ENCODE peak calls at places on chromosomes 7 and 10, in five cellular contexts. T is fibroblast of pulmonary artery, N is GM12865, P is heart right ventricle, M is HAP-1. O is an unnamed sample.

GRCh38 chr10:120917521-120918250 is 66.5 kb downstream of the WDR11 start:
- DNase-seq in M (no peak), T (no peak), N (no peak), P (no peak), O (no peak)

GRCh38 chr10:64115913-64116643 is 594.9 kb downstream of the REEP3 start:
- DNase-seq in T (peak; percentile 23), P (peak; percentile 4), M (peak; percentile 12), N (peak; percentile 36), O (no peak)

GRCh38 chr7:159137906-159138305 is 6.8 kb downstream of the VIPR2 start:
- DNase-seq in N (no peak), P (no peak), T (no peak), M (no peak), O (no peak)

GRCh38 chr10:123270221-123270620 is 116.0 kb downstream of the BUB3 start:
- DNase-seq in T (peak; percentile 69), N (no peak), P (no peak), M (no peak), O (no peak)

GRCh38 chr7:99631311-99632109 is 14.8 kb downstream of the ZSCAN25 start:
- DNase-seq in N (no peak), T (peak; percentile 8), M (no peak), P (peak; percentile 12), O (no peak)

GRCh38 chr7:33903770-33904679 is 1.3 kb upstream of the BMPER start:
- DNase-seq in T (peak; percentile 67), M (no peak), P (peak; percentile 35), N (no peak), O (peak; percentile 77)

GRCh38 chr7:138521837-138522461 is 61.9 kb downstream of the TRIM24 start:
- DNase-seq in N (no peak), T (no peak), P (no peak), M (no peak), O (no peak)

GRCh38 chr7:95716357-95717122 is 55.8 kb upstream of the DYNC1I1 start:
- DNase-seq in T (no peak), P (peak; percentile 13), N (no peak), M (no peak), O (no peak)

GRCh38 chr10:126957111-126957510 is 51.9 kb downstream of the DOCK1 start:
- DNase-seq in N (no peak), T (no peak), M (no peak), P (no peak), O (no peak)

GRCh38 chr7:87959336-87959735 is 25.3 kb downstream of the ADAM22 start:
- DNase-seq in N (no peak), P (no peak), M (no peak), T (no peak), O (no peak)

GRCh38 chr7:51995780-51996179 is 679.2 kb upstream of the COBL start:
- DNase-seq in T (no peak), N (no peak), P (no peak), M (no peak), O (no peak)

GRCh38 chr10:95500649-95501048 is 60.5 kb downstream of the SORBS1 start:
- DNase-seq in P (no peak), T (no peak), M (no peak), N (peak; percentile 18), O (no peak)

GRCh38 chr10:131692176-131692575 is 208.6 kb upstream of the PPP2R2D start:
- DNase-seq in P (no peak), T (no peak), N (no peak), M (no peak), O (no peak)

GRCh38 chr10:116766241-116767198 is 24.2 kb upstream of the HSPA12A start:
- DNase-seq in T (no peak), M (no peak), P (no peak), N (no peak), O (no peak)

GRCh38 chr10:91409069-91409868 is 875 bp upstream of the HECTD2 start:
- DNase-seq in N (peak; percentile 67), P (peak; percentile 89), M (no peak), T (peak; percentile 92), O (peak; percentile 93)

GRCh38 chr7:116582164-116582732 is 57.4 kb downstream of the CAV1 start:
- DNase-seq in T (peak; percentile 72), P (no peak), N (no peak), M (no peak), O (no peak)

GRCh38 chr10:31148955-31149354 is 117.3 kb upstream of the ZNF438 start:
- DNase-seq in P (no peak), N (no peak), T (peak; percentile 56), M (no peak), O (no peak)

GRCh38 chr10:60305394-60305892 is 84.2 kb downstream of the ANK3 start:
- DNase-seq in P (no peak), M (no peak), N (no peak), T (peak; percentile 48), O (no peak)

GRCh38 chr10:122688293-122688989 is 11.2 kb downstream of the C10orf120 start:
- DNase-seq in M (no peak), P (peak; percentile 63), N (no peak), T (peak; percentile 37), O (peak; percentile 61)

GRCh38 chr7:19290066-19290465 is 144.8 kb upstream of the FERD3L start:
- DNase-seq in N (no peak), P (no peak), M (no peak), T (no peak), O (no peak)

GRCh38 chr7:45107356-45107755 is 4.1 kb downstream of the TBRG4 start:
- DNase-seq in M (no peak), T (no peak), P (no peak), N (no peak), O (no peak)

GRCh38 chr7:32888505-32888904 is 3.1 kb downstream of the KBTBD2 start:
- DNase-seq in P (no peak), N (no peak), M (no peak), T (no peak), O (no peak)

GRCh38 chr7:139699640-139700504 is 77.9 kb downstream of the HIPK2 start:
- DNase-seq in P (no peak), T (no peak), N (peak; percentile 85), M (no peak), O (no peak)

GRCh38 chr7:42886129-42886528 is 25.7 kb downstream of the C7orf25 start:
- DNase-seq in P (no peak), N (no peak), M (peak; percentile 25), T (peak; percentile 40), O (no peak)

GRCh38 chr10:31261502-31262311 is 57.3 kb upstream of the ZEB1 start:
- DNase-seq in P (no peak), M (no peak), N (no peak), T (peak; percentile 66), O (no peak)

GRCh38 chr7:138116156-138116555 is 39.9 kb downstream of the AKR1D1 start:
- DNase-seq in N (no peak), P (no peak), T (peak; percentile 92), M (no peak), O (no peak)

DNA sequence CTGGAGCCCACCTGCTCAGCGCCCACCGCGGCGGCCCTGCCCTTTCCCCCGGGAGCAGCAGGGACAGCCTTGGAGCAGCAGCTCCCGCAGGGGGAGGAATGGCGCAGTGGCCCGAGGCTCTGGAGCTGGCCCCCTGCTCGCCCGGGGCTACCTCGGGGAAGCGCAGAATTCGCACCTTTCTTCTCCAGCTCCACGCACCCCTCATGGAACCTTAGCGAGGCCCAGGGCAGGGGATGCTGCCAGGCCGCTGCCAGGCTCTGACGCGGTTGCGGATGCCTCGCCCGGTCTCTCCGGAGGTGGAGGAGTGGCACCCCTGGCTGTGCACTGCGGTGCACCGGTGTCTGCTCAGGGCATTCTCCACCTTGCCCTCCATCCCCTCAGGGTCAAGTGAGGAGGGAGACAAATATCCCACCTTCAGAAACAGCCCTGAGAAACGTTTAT is 84.9 kb upstream of the MKI67 start:
- DNase-seq in T (no peak), M (no peak), P (no peak), N (no peak), O (peak; percentile 47)
- H3K4me3 ChIP-seq in T (no peak overlapping the region), M (peak overlapping the region; percentile 47), P (peak overlapping the region; percentile 70), N (no peak overlapping the region), O (peak overlapping the region; percentile 82)

GRCh38 chr7:101884671-101885596 is 67.5 kb downstream of the CUX1 start:
- DNase-seq in T (no peak), M (no peak), P (no peak), N (peak; percentile 67), O (no peak)
- H3K4me3 ChIP-seq in T (no peak overlapping the region), M (no peak overlapping the region), P (no peak overlapping the region), N (no peak overlapping the region), O (no peak overlapping the region)

GRCh38 chr7:150406565-150407421 is 27.7 kb downstream of the ZNF775 start:
- DNase-seq in P (no peak), T (no peak), N (peak; percentile 83), M (no peak), O (no peak)
- H3K4me3 ChIP-seq in P (peak overlapping the region; percentile 65), T (peak overlapping the region; percentile 75), N (peak overlapping the region; percentile 69), M (no peak overlapping the region), O (no peak overlapping the region)

DNA sequence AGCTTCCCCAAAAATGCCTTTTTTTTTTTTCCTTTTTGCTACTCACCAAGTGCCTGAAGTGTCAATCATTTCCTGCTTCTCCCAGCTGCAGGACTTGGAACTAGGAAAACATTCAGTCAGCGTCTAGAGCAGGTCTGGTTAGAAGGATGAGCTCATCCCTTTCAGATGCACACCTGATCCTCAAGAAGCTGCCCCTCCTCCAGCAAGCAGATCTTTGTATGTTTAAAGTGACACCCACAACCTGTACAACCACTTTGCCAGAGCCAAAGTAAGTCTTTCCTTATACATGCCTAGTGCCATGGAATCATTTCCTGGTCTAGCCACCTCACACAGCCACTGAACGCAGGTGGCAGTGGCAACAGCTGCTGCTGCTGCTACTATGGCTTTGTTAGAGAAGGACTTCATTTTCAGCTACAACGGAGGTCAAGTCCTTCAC is 10.4 kb upstream of the USP54 start:
- DNase-seq in N (no peak), P (no peak), T (no peak), M (no peak), O (no peak)
- H3K4me3 ChIP-seq in N (no peak overlapping the region), P (no peak overlapping the region), T (no peak overlapping the region), M (no peak overlapping the region), O (no peak overlapping the region)

GRCh38 chr7:157575777-157576176 is 239.0 kb downstream of the DNAJB6 start:
- DNase-seq in T (no peak), P (no peak), M (no peak), N (no peak), O (no peak)
- H3K4me3 ChIP-seq in T (no peak overlapping the region), P (no peak overlapping the region), M (no peak overlapping the region), N (no peak overlapping the region), O (no peak overlapping the region)

DNA sequence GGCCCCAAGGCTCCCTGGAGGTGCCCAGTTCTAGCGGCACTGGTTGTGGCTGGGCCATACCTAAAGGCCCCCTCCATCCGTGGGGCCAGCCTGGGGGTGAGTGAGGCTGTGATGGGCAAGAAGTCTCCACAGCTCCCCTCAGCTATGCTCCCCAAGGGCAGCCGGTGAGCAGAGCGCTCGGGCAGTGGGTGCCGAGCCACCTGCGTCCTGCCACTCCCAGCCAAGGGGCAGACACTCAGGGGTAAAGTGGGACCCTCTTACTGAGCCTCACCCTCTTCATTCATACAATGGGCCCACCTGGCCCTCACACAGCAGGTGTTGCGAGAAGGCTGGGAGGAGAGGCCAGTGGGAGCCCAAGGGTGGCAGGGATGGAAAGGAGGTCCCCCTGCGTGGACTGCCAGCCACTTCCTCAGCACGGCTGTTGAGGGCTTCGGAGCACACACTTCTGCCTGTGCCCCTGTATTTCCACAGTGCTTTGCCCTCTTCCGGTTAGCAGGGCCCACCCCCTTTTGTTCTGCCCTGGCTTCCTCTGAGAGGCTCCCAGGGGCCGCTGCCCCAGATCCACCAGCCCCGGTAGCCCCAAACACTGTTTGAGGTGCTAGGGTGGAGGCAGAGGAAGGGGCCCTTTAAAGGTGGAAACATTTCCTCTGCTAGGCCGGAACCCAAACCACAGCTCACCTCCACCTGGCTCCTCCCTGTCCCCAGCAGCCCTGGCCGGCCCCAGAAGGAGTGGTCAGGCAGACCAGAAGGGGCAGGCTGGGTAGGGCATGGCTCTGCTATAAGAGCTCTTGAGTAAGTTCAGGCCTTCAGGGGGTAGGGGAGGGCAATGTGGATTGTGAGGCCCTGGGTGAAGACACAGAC is 16.4 kb upstream of the C10orf105 start:
- DNase-seq in M (no peak), N (peak; percentile 43), T (no peak), P (no peak), O (no peak)
- H3K4me3 ChIP-seq in M (no peak overlapping the region), N (no peak overlapping the region), T (no peak overlapping the region), P (no peak overlapping the region), O (no peak overlapping the region)

GRCh38 chr10:108899686-108900085 is 1023.6 kb downstream of the XPNPEP1 start:
- DNase-seq in T (no peak), P (no peak), N (no peak), M (no peak), O (no peak)
- H3K4me3 ChIP-seq in T (no peak overlapping the region), P (no peak overlapping the region), N (no peak overlapping the region), M (no peak overlapping the region), O (no peak overlapping the region)